ENCODE peak calls at places on chromosomes 1 and 21, in ten cellular contexts. C is RWPE1; M is fibroblast of pulmonary artery; I is SK-MEL-5; V is stimulated activated CD8-positive, alpha-beta memory T cell treated with anti-CD3 and anti-CD28 coated beads, Interleukin-4, amount 100 ng/mL, for 48 hours; E is fibroblast of lung; H is mesenteric fat pad; Z is type B pancreatic cell; K is GM10248; S is Calu3. U is an unnamed sample.

GRCh38 chr1:23216771-23217420 is 406 bp downstream of the HTR1D start:
- DNase-seq in S (peak), Z (peak), K (peak), H (no peak), E (no peak), M (no peak), V (peak), C (no peak), I (no peak), U (no peak)

GRCh38 chr1:165815725-165816124 is 11.7 kb upstream of the UCK2 start:
- DNase-seq in V (no peak), E (no peak), Z (no peak), C (no peak), S (no peak), H (no peak), I (no peak), K (no peak), M (peak), U (no peak)

GRCh38 chr1:36359911-36360310 is 25.8 kb downstream of the STK40 start:
- DNase-seq in H (no peak), Z (no peak), S (peak), C (no peak), I (no peak), E (no peak), V (no peak), K (no peak), M (no peak), U (no peak)

GRCh38 chr1:2300004-2300771 is 72.1 kb downstream of the SKI start:
- DNase-seq in V (peak), H (no peak), S (no peak), Z (no peak), E (no peak), I (no peak), K (peak), M (no peak), C (no peak), U (peak)

GRCh38 chr21:45080639-45081414 is 6.4 kb downstream of the ADARB1 start:
- DNase-seq in M (peak), S (no peak), Z (no peak), C (peak), H (no peak), K (no peak), I (no peak), V (peak), E (peak), U (peak)

GRCh38 chr21:32207096-32207716 is 71.6 kb downstream of the MIS18A start:
- DNase-seq in H (no peak), I (no peak), C (no peak), M (peak), V (no peak), E (no peak), S (no peak), K (no peak), Z (peak), U (no peak)

GRCh38 chr1:99685516-99686180 is 39.7 kb downstream of the PALMD start:
- DNase-seq in H (no peak), E (peak), Z (no peak), C (peak), I (peak), K (peak), M (peak), S (peak), V (peak), U (peak)

GRCh38 chr1:191993549-191993948 is 164.7 kb upstream of the RGS18 start:
- DNase-seq in H (no peak), C (no peak), I (peak), Z (no peak), M (peak), S (no peak), E (peak), V (no peak), K (no peak), U (no peak)

GRCh38 chr1:235996048-235996785 is 68.7 kb downstream of the NID1 start:
- DNase-seq in Z (no peak), K (peak), I (no peak), V (no peak), H (no peak), S (no peak), E (no peak), M (no peak), C (no peak), U (no peak)

GRCh38 chr21:33286600-33287456 is 20.7 kb downstream of the IL10RB start:
- DNase-seq in E (peak), I (no peak), H (peak), S (peak), K (no peak), M (peak), Z (no peak), V (no peak), C (peak), U (no peak)

U was measured in DND-41.